ENCODE peak calls at places on chromosomes 2 and 18, in nine cellular contexts. Y is astrocyte of the spinal cord, A is fibroblast of mammary gland, P is mammary epithelial cell, F is A673, V is MCF 10A, K is glutamatergic neuron, H is left lung, J is left ventricle myocardium inferior. X is an unnamed sample.

GRCh38 chr2:45096996-45097395 is 87.7 kb upstream of the SIX2 start:
- DNase-seq in F (no peak), J (no peak), A (no peak), Y (no peak), P (no peak), V (no peak), H (no peak), K (no peak), X (no peak)

GRCh38 chr18:23849141-23849540 is 159.9 kb downstream of the LAMA3 start:
- DNase-seq in J (no peak), H (no peak), V (no peak), Y (no peak), K (no peak), A (no peak), P (peak), F (no peak), X (no peak)

GRCh38 chr2:80050246-80050645 is 254.3 kb downstream of the LRRTM1 start:
- DNase-seq in A (no peak), J (no peak), Y (no peak), K (no peak), P (no peak), H (no peak), V (no peak), F (no peak), X (no peak)

GRCh38 chr18:11808001-11808855 is 43.0 kb upstream of the CHMP1B start:
- DNase-seq in V (peak), H (no peak), P (peak), F (no peak), A (peak), J (no peak), K (no peak), Y (peak), X (no peak)

GRCh38 chr18:13418013-13418710 is 199.6 kb downstream of the LDLRAD4 start:
- DNase-seq in Y (no peak), V (no peak), H (no peak), F (no peak), A (no peak), K (no peak), J (no peak), P (no peak), X (no peak)

GRCh38 chr2:204849887-204850286 is 304.6 kb downstream of the PARD3B start:
- DNase-seq in K (no peak), Y (no peak), V (no peak), F (no peak), P (peak), A (no peak), J (no peak), H (no peak), X (no peak)

GRCh38 chr2:128644745-128645256 is 326.1 kb upstream of the HS6ST1 start:
- DNase-seq in H (no peak), A (no peak), K (peak), J (no peak), V (no peak), F (no peak), Y (no peak), P (no peak), X (no peak)

GRCh38 chr2:23330214-23330613 is 54.8 kb upstream of the KLHL29 start:
- DNase-seq in V (peak), Y (no peak), J (no peak), H (no peak), P (no peak), K (no peak), A (peak), F (peak), X (no peak)

GRCh38 chr2:190352668-190353536 is 9.5 kb downstream of the INPP1 start:
- DNase-seq in Y (no peak), F (no peak), K (peak), H (no peak), P (peak), J (no peak), A (peak), V (no peak), X (no peak)

GRCh38 chr2:96113367-96113677 is 3.0 kb downstream of the ADRA2B start:
- DNase-seq in F (no peak), V (no peak), P (no peak), Y (no peak), H (peak), K (no peak), A (no peak), J (no peak), X (no peak)

GRCh38 chr2:11678306-11678960 is 8.4 kb upstream of the NTSR2 start:
- DNase-seq in Y (no peak), F (no peak), J (no peak), H (no peak), K (no peak), A (no peak), V (no peak), P (no peak), X (no peak)

GRCh38 chr2:227460079-227460485 is 11.9 kb upstream of the AGFG1 start:
- DNase-seq in K (no peak), H (no peak), Y (peak), J (no peak), A (peak), F (peak), P (peak), V (peak), X (peak)

GRCh38 chr2:160918909-160919503 is 241.2 kb upstream of the TANK start:
- DNase-seq in K (peak), P (peak), H (peak), F (peak), A (peak), V (peak), J (peak), Y (peak), X (no peak)

GRCh38 chr2:99600929-99601680 is 111.3 kb upstream of the REV1 start:
- DNase-seq in V (no peak), H (no peak), K (no peak), Y (peak), F (no peak), J (no peak), A (no peak), P (no peak), X (no peak)

GRCh38 chr2:21041462-21041861 is 2.4 kb downstream of the APOB start:
- DNase-seq in J (no peak), A (no peak), P (no peak), Y (no peak), H (no peak), V (no peak), K (no peak), F (no peak), X (no peak)

GRCh38 chr2:149422337-149422990 is 92.1 kb downstream of the LYPD6 start:
- DNase-seq in H (no peak), A (no peak), F (peak), J (no peak), K (no peak), V (peak), Y (peak), P (peak), X (no peak)

GRCh38 chr2:11899896-11900295 is 153.5 kb downstream of the LPIN1 start:
- DNase-seq in K (no peak), J (no peak), A (no peak), H (no peak), V (no peak), F (no peak), P (no peak), Y (no peak), X (no peak)

GRCh38 chr2:142415461-142415860 is 284.6 kb upstream of the LRP1B start:
- DNase-seq in H (no peak), V (no peak), K (no peak), J (no peak), Y (no peak), F (no peak), P (no peak), A (no peak), X (no peak)

GRCh38 chr2:221997100-221997499 is 301.7 kb downstream of the PAX3 start:
- DNase-seq in V (peak), J (no peak), P (peak), K (no peak), H (no peak), F (peak), Y (peak), A (peak), X (no peak)

GRCh38 chr2:7010376-7010775 is 93.2 kb downstream of the RNF144A start:
- DNase-seq in F (no peak), V (peak), J (no peak), H (no peak), K (no peak), A (peak), Y (peak), P (peak), X (no peak)

GRCh38 chr18:77271720-77272481 is 22.3 kb downstream of the GALR1 start:
- DNase-seq in Y (peak), J (no peak), H (no peak), K (no peak), V (no peak), F (no peak), A (peak), P (no peak), X (no peak)

GRCh38 chr2:186543561-186544131 is 46.2 kb upstream of the ITGAV start:
- DNase-seq in P (peak), V (peak), F (peak), H (no peak), Y (peak), J (no peak), A (peak), K (no peak), X (no peak)

GRCh38 chr2:81060971-81061370 is 756.4 kb upstream of the LRRTM1 start:
- DNase-seq in P (no peak), K (no peak), H (no peak), V (peak), J (no peak), A (no peak), Y (no peak), F (no peak), X (no peak)

GRCh38 chr2:202017940-202018339 is 15.7 kb upstream of the FZD7 start:
- DNase-seq in K (no peak), Y (no peak), J (no peak), H (no peak), F (no peak), V (no peak), A (no peak), P (no peak), X (no peak)

GRCh38 chr2:168084267-168084781 is 163.1 kb downstream of the STK39 start:
- DNase-seq in V (no peak), H (no peak), Y (no peak), F (no peak), J (no peak), A (no peak), P (no peak), K (no peak), X (no peak)

GRCh38 chr18:37967261-37967660 is 401.7 kb upstream of the CELF4 start:
- DNase-seq in V (no peak), K (no peak), Y (no peak), P (no peak), A (no peak), J (no peak), H (no peak), F (no peak), X (no peak)

GRCh38 chr2:54595999-54596903 is 127.2 kb upstream of the EML6 start:
- DNase-seq in V (no peak), P (no peak), F (peak), K (peak), Y (no peak), H (no peak), J (peak), A (no peak), X (no peak)

GRCh38 chr2:231169475-231169874 is 29.0 kb upstream of the ARMC9 start:
- DNase-seq in H (no peak), F (peak), K (no peak), A (peak), V (no peak), J (no peak), P (no peak), Y (no peak), X (no peak)

GRCh38 chr18:54776282-54776977 is 51.8 kb upstream of the RAB27B start:
- DNase-seq in P (peak), Y (peak), A (peak), F (peak), V (peak), J (no peak), K (no peak), H (no peak), X (no peak)

GRCh38 chr2:198297350-198297749 is 493.0 kb downstream of the PLCL1 start:
- DNase-seq in A (no peak), V (no peak), J (no peak), F (no peak), K (no peak), Y (no peak), H (no peak), P (no peak), X (no peak)

GRCh38 chr2:239109041-239109915 is 261.4 kb downstream of the TWIST2 start:
- DNase-seq in F (no peak), V (peak), A (no peak), K (no peak), P (peak), Y (no peak), H (no peak), J (peak), X (no peak)

GRCh38 chr2:124149571-124149970 is 124.5 kb downstream of the CNTNAP5 start:
- DNase-seq in Y (no peak), J (no peak), F (no peak), K (no peak), P (no peak), V (no peak), H (no peak), A (no peak), X (no peak)

GRCh38 chr2:187577310-187577709 is 23.1 kb upstream of the TFPI start:
- DNase-seq in H (no peak), V (peak), A (no peak), P (no peak), F (peak), Y (no peak), J (no peak), K (no peak), X (no peak)

GRCh38 chr2:224440988-224441387 is 39.1 kb upstream of the FAM124B start:
- DNase-seq in K (no peak), J (no peak), P (peak), F (no peak), H (no peak), A (no peak), V (no peak), Y (no peak), X (no peak)

GRCh38 chr2:20361903-20362302 is 11.3 kb upstream of the PUM2 start:
- DNase-seq in V (no peak), H (no peak), J (no peak), K (no peak), P (no peak), Y (no peak), F (no peak), A (no peak), X (no peak)

GRCh38 chr2:96540136-96540535 is 3.6 kb downstream of the ARID5A start:
- DNase-seq in P (peak), A (peak), J (no peak), H (no peak), V (peak), Y (peak), F (no peak), K (no peak), X (peak)

GRCh38 chr2:190838492-190838910 is 42.1 kb upstream of the GLS start:
- DNase-seq in Y (peak), P (peak), V (no peak), H (no peak), A (peak), F (no peak), J (no peak), K (no peak), X (no peak)

GRCh38 chr2:172168917-172169346 is 66.2 kb upstream of the DLX2 start:
- DNase-seq in F (no peak), V (no peak), J (no peak), A (peak), H (no peak), P (peak), K (no peak), Y (peak), X (no peak)

GRCh38 chr2:181894381-181894780 is 2.9 kb downstream of the ITPRID2 start:
- DNase-seq in F (no peak), H (no peak), J (no peak), K (no peak), V (no peak), P (no peak), A (no peak), Y (peak), X (no peak)

GRCh38 chr2:181887056-181887455 is 4.5 kb upstream of the ITPRID2 start:
- DNase-seq in A (no peak), H (no peak), Y (no peak), K (no peak), V (peak), F (no peak), J (no peak), P (peak), X (no peak)

GRCh38 chr2:181891966-181892794 is 650 bp downstream of the ITPRID2 start:
- DNase-seq in Y (peak), P (peak), K (peak), H (peak), J (peak), A (peak), V (peak), F (peak), X (peak)

GRCh38 chr2:181892795-181893435 is 1.4 kb downstream of the ITPRID2 start:
- DNase-seq in A (peak), V (no peak), H (no peak), J (no peak), F (no peak), Y (peak), K (no peak), P (peak), X (no peak)

DNA sequence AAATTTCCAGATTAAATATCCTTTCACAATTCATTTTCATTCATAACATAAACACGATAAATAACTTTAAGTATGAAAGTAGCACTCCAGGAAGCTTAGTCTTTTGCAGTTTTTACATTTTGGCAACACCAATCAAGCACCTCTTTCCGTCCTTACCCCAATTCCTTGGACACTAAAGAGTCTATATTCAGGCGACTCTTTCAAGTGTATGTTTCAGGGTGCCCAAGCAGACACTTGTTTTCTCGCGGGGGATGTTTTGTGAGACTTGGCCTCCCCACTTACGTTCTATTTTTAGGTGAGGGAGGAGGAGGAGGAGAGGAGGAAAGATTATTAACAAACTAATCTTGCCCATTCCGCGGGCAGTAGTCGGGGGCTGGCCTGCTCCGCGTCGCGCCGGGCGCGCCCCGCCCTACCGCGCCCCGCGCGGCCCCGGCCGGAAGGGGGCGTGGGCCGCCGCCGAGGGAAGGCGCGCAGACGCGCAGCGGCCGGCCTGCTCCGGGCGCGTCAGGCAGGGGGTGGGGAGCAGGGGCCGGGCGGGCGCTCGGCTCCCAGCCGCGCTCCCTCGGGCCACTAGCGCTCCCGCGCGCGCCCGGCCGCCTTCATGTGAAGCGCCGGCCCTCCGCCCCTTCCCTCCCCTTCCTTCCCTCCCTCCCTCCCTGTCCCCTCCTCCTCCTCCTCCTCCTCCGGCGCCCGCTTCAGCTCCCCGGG is at the start of gene ITPRID2:
- DNase-seq in A (peak), P (peak), J (peak), Y (peak), K (peak), F (peak), V (peak), H (peak), X (peak)
- TF ChIP-seq CTCF in A (no peak), P (no peak), J (peak), Y (no peak), K (peak), F (no peak), V (no peak), H (no peak), X (no peak)

GRCh38 chr2:111702119-111702808 is 181.7 kb downstream of the ANAPC1 start:
- DNase-seq in F (peak), P (peak), H (no peak), J (no peak), K (peak), V (peak), Y (peak), A (peak), X (no peak)
- TF ChIP-seq CTCF in F (peak), P (peak), H (peak), J (peak), K (peak), V (peak), Y (peak), A (peak), X (no peak)

GRCh38 chr2:216519154-216519762 is 20.6 kb downstream of the RPL37A start:
- DNase-seq in F (peak), A (peak), H (no peak), P (peak), J (no peak), K (peak), V (peak), Y (peak), X (no peak)
- TF ChIP-seq CTCF in F (peak), A (peak), H (peak), P (peak), J (peak), K (peak), V (peak), Y (peak), X (no peak)

GRCh38 chr18:68330658-68331057 is 384.2 kb downstream of the TMX3 start:
- DNase-seq in V (no peak), Y (no peak), F (no peak), J (no peak), K (no peak), P (no peak), H (no peak), A (no peak), X (no peak)
- TF ChIP-seq CTCF in V (no peak), Y (no peak), F (no peak), J (no peak), K (peak), P (no peak), H (no peak), A (no peak), X (no peak)

GRCh38 chr2:127107622-127107999 is 657 bp upstream of the BIN1 start:
- DNase-seq in A (peak), J (no peak), P (no peak), H (no peak), K (no peak), Y (peak), V (no peak), F (no peak), X (no peak)
- TF ChIP-seq CTCF in A (no peak), J (no peak), P (no peak), H (no peak), K (peak), Y (peak), V (no peak), F (no peak), X (no peak)

DNA sequence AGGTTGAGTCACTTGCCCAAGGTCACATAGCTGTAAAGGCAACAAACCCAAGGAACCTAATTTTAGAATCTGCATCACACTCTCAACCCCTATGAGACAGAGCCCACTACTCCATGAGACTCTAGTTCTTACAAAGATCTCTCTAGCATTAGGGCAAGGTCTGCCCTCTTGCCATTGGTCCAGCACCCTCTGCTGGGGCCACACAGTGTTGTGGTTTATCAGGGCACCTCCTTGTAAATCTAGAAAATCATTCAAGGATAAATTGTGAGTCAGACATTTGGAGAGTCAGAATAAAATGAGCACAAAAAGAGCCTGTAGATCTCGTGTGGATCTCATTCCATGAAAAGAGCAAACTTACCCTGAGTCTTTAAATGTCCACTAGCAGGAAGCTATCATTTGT is 91.2 kb downstream of the SLC8A1 start:
- DNase-seq in H (no peak), A (no peak), P (no peak), J (no peak), Y (no peak), F (no peak), V (no peak), K (no peak), X (no peak)
- TF ChIP-seq CTCF in H (no peak), A (no peak), P (no peak), J (peak), Y (no peak), F (no peak), V (no peak), K (no peak), X (no peak)

GRCh38 chr18:58177886-58178470 is 134.0 kb downstream of the NEDD4L start:
- DNase-seq in A (no peak), H (no peak), Y (no peak), P (no peak), V (no peak), J (no peak), F (no peak), K (no peak), X (no peak)

GRCh38 chr18:58178476-58178875 is 134.4 kb downstream of the NEDD4L start:
- DNase-seq in Y (no peak), A (no peak), K (no peak), F (no peak), H (no peak), P (no peak), V (no peak), J (no peak), X (no peak)

GRCh38 chr18:58183226-58183625 is 139.2 kb downstream of the NEDD4L start:
- DNase-seq in V (no peak), Y (no peak), K (no peak), P (no peak), H (peak), F (no peak), A (no peak), J (no peak), X (no peak)

GRCh38 chr18:58180738-58181353 is 136.8 kb downstream of the NEDD4L start:
- DNase-seq in Y (peak), V (peak), F (peak), A (peak), P (peak), J (no peak), K (peak), H (no peak), X (peak)

GRCh38 chr18:58180172-58180571 is 136.1 kb downstream of the NEDD4L start:
- DNase-seq in H (no peak), Y (no peak), F (no peak), K (no peak), A (no peak), J (no peak), V (no peak), P (no peak), X (no peak)
- TF ChIP-seq CTCF in H (no peak), Y (no peak), F (no peak), K (no peak), A (no peak), J (no peak), V (no peak), P (no peak), X (peak)

GRCh38 chr2:86193901-86194567 is 1.2 kb downstream of the IMMT start:
- DNase-seq in P (no peak), V (peak), A (no peak), J (no peak), Y (no peak), K (no peak), F (peak), H (no peak), X (no peak)
- TF ChIP-seq CTCF in P (no peak), V (no peak), A (no peak), J (no peak), Y (no peak), K (no peak), F (no peak), H (no peak), X (no peak)